ENCODE peak calls at places on chromosomes 6 and 20, in six cellular contexts. One of them, this sample, is unnamed.

GRCh38 chr20:63706852-63707557 is 771 bp downstream of the ARFRP1 start:
- DNase-seq in cardiac fibroblast: peak
- DNase-seq in C1 segment of cervical spinal cord: no peak
- DNase-seq in RPMI7951: peak
- DNase-seq in AG08395: peak
- DNase-seq in lower lobe of right lung: peak
- DNase-seq in this sample: peak

GRCh38 chr6:166501246-166501645 is 85.2 kb downstream of the RAMACL start:
- DNase-seq in cardiac fibroblast: no peak
- DNase-seq in C1 segment of cervical spinal cord: no peak
- DNase-seq in RPMI7951: no peak
- DNase-seq in AG08395: no peak
- DNase-seq in lower lobe of right lung: no peak
- DNase-seq in this sample: no peak

GRCh38 chr6:156865019-156865629 is 87.9 kb downstream of the ARID1B start:
- DNase-seq in cardiac fibroblast: peak
- DNase-seq in C1 segment of cervical spinal cord: no peak
- DNase-seq in RPMI7951: no peak
- DNase-seq in AG08395: no peak
- DNase-seq in lower lobe of right lung: no peak
- DNase-seq in this sample: no peak

GRCh38 chr20:32437391-32438074 is 79.4 kb downstream of the ASXL1 start:
- DNase-seq in cardiac fibroblast: no peak
- DNase-seq in C1 segment of cervical spinal cord: no peak
- DNase-seq in RPMI7951: peak
- DNase-seq in AG08395: no peak
- DNase-seq in lower lobe of right lung: no peak
- DNase-seq in this sample: no peak

GRCh38 chr6:84738996-84739865 is 25.2 kb downstream of the TBX18 start:
- DNase-seq in cardiac fibroblast: peak
- DNase-seq in C1 segment of cervical spinal cord: no peak
- DNase-seq in RPMI7951: no peak
- DNase-seq in AG08395: no peak
- DNase-seq in lower lobe of right lung: no peak
- DNase-seq in this sample: no peak

GRCh38 chr20:60851826-60852704 is 400.0 kb upstream of the CDH4 start:
- DNase-seq in cardiac fibroblast: no peak
- DNase-seq in C1 segment of cervical spinal cord: no peak
- DNase-seq in RPMI7951: no peak
- DNase-seq in AG08395: no peak
- DNase-seq in lower lobe of right lung: no peak
- DNase-seq in this sample: no peak

GRCh38 chr6:122222761-122223160 is 176.7 kb upstream of the HSF2 start:
- DNase-seq in cardiac fibroblast: no peak
- DNase-seq in C1 segment of cervical spinal cord: no peak
- DNase-seq in RPMI7951: no peak
- DNase-seq in AG08395: no peak
- DNase-seq in lower lobe of right lung: no peak
- DNase-seq in this sample: no peak

GRCh38 chr20:49631074-49631716 is 63.3 kb upstream of the PTGIS start:
- DNase-seq in cardiac fibroblast: no peak
- DNase-seq in C1 segment of cervical spinal cord: no peak
- DNase-seq in RPMI7951: no peak
- DNase-seq in AG08395: no peak
- DNase-seq in lower lobe of right lung: no peak
- DNase-seq in this sample: no peak

GRCh38 chr6:35496851-35497570 is at the start of gene TEAD3:
- DNase-seq in cardiac fibroblast: peak
- DNase-seq in C1 segment of cervical spinal cord: no peak
- DNase-seq in RPMI7951: peak
- DNase-seq in AG08395: peak
- DNase-seq in lower lobe of right lung: peak
- DNase-seq in this sample: peak

GRCh38 chr20:40868568-40869223 is 159.9 kb upstream of the TOP1 start:
- DNase-seq in cardiac fibroblast: peak
- DNase-seq in C1 segment of cervical spinal cord: no peak
- DNase-seq in RPMI7951: peak
- DNase-seq in AG08395: peak
- DNase-seq in lower lobe of right lung: no peak
- DNase-seq in this sample: no peak

GRCh38 chr6:97626586-97627441 is 343.8 kb upstream of the MMS22L start:
- DNase-seq in cardiac fibroblast: peak
- DNase-seq in C1 segment of cervical spinal cord: no peak
- DNase-seq in RPMI7951: peak
- DNase-seq in AG08395: peak
- DNase-seq in lower lobe of right lung: no peak
- DNase-seq in this sample: no peak

GRCh38 chr6:96301781-96302180 is 219.8 kb upstream of the UFL1 start:
- DNase-seq in cardiac fibroblast: peak
- DNase-seq in C1 segment of cervical spinal cord: no peak
- DNase-seq in RPMI7951: no peak
- DNase-seq in AG08395: no peak
- DNase-seq in lower lobe of right lung: no peak
- DNase-seq in this sample: no peak

GRCh38 chr20:50727792-50728485 is 3.4 kb upstream of the PARD6B start:
- DNase-seq in cardiac fibroblast: no peak
- DNase-seq in C1 segment of cervical spinal cord: no peak
- DNase-seq in RPMI7951: no peak
- DNase-seq in AG08395: no peak
- DNase-seq in lower lobe of right lung: no peak
- DNase-seq in this sample: no peak